ENCODE peak calls at places on chromosomes 16 and 17, in ten cellular contexts. N is lower leg skin; Q is fibroblast of mammary gland; X is GM20000; K is fibroblast of pulmonary artery; C is progenitor cell of endocrine pancreas; F is endothelial cell of umbilical vein; D is CD4-positive, alpha-beta T cell; P is tibial artery; O is heart right ventricle. R is an unnamed sample.

GRCh38 chr17:33671493-33671892 is 378.4 kb upstream of the ASIC2 start:
- DNase-seq in N (peak; percentile 14), O (no peak), P (no peak), F (no peak), C (no peak), Q (no peak), X (no peak), K (no peak), D (no peak), R (no peak)

GRCh38 chr17:79837888-79838540 is 1.2 kb downstream of the CBX4 start:
- DNase-seq in C (no peak), N (no peak), O (peak; percentile 29), X (no peak), F (no peak), P (no peak), D (no peak), Q (no peak), K (no peak), R (no peak)

GRCh38 chr17:48992433-48992832 is 4.8 kb upstream of the IGF2BP1 start:
- DNase-seq in P (no peak), O (no peak), Q (no peak), K (no peak), X (no peak), F (peak; percentile 51), D (no peak), C (no peak), N (no peak), R (no peak)

GRCh38 chr17:82647593-82648164 is 565 bp downstream of the WDR45B start:
- DNase-seq in D (peak; percentile 29), N (no peak), C (peak; percentile 50), X (peak; percentile 63), P (peak; percentile 28), O (peak; percentile 50), Q (no peak), F (peak; percentile 20), K (no peak), R (no peak)

GRCh38 chr16:9027070-9027799 is 63.5 kb upstream of the USP7 start:
- DNase-seq in P (no peak), X (no peak), C (no peak), N (no peak), F (no peak), D (no peak), Q (no peak), K (no peak), O (no peak), R (no peak)

GRCh38 chr17:73553311-73553710 is 90.9 kb downstream of the SDK2 start:
- DNase-seq in D (no peak), F (no peak), K (no peak), O (no peak), C (no peak), X (no peak), Q (no peak), P (no peak), N (no peak), R (no peak)

GRCh38 chr17:81867952-81868673 is 3.0 kb downstream of the ARHGDIA start:
- DNase-seq in P (no peak), D (no peak), X (no peak), Q (no peak), K (no peak), F (no peak), N (no peak), C (no peak), O (no peak), R (no peak)

GRCh38 chr17:32298298-32298697 is 32.7 kb downstream of the RHBDL3 start:
- DNase-seq in C (no peak), P (no peak), Q (no peak), D (no peak), O (no peak), N (no peak), K (no peak), X (no peak), F (no peak), R (no peak)

GRCh38 chr16:50025544-50025931 is 513 bp downstream of the CNEP1R1 start:
- DNase-seq in F (no peak), K (no peak), O (no peak), N (no peak), P (no peak), X (peak; percentile 28), D (peak; percentile 7), C (no peak), Q (no peak), R (no peak)

GRCh38 chr17:68776451-68776850 is 175.3 kb upstream of the FAM20A start:
- DNase-seq in Q (peak; percentile 57), D (no peak), X (no peak), C (no peak), P (no peak), K (no peak), N (no peak), O (no peak), F (no peak), R (no peak)

GRCh38 chr17:35003778-35004177 is 23.5 kb downstream of the LIG3 start:
- DNase-seq in P (no peak), Q (no peak), N (no peak), D (no peak), O (no peak), F (no peak), C (no peak), K (no peak), X (no peak), R (no peak)

GRCh38 chr17:73359987-73360410 is 48.2 kb upstream of the CDC42EP4 start:
- DNase-seq in N (no peak), X (no peak), Q (no peak), K (no peak), O (peak; percentile 64), D (no peak), C (peak; percentile 36), F (no peak), P (no peak), R (no peak)

GRCh38 chr16:55494994-55495421 is 13.9 kb upstream of the LPCAT2 start:
- DNase-seq in F (peak; percentile 85), K (peak; percentile 96), X (no peak), N (peak; percentile 83), D (no peak), O (no peak), P (peak; percentile 63), C (no peak), Q (peak; percentile 95), R (no peak)

DNA sequence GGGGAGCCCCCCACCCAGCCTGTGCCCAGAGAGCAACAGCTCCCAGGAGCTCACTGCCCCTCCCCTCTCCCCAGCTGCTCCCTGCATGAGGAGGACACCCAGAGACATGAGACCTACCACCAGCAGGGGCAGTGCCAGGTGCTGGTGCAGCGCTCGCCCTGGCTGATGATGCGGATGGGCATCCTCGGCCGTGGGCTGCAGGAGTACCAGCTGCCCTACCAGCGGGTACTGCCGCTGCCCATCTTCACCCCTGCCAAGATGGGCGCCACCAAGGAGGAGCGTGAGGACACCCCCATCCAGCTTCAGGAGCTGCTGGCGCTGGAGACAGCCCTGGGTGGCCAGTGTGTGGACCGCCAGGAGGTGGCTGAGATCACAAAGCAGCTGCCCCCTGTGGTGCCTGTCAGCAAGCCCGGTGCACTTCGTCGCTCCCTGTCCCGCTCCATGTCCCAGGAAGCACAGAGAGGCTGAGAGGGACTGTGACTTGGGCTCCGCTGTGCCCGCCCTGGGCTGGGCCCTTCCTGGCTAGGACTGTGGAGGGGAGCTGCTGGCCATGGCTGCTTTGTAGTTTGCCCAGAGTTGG is 583 bp downstream of the TCAP start:
- DNase-seq in C (no peak), N (no peak), P (no peak), K (no peak), Q (no peak), F (no peak), X (no peak), D (no peak), O (peak; percentile 40), R (no peak)
- TF ChIP-seq CTCF in C (no peak), N (no peak), P (no peak), K (no peak), Q (no peak), F (no peak), X (no peak), D (no peak), O (no peak), R (no peak)

DNA sequence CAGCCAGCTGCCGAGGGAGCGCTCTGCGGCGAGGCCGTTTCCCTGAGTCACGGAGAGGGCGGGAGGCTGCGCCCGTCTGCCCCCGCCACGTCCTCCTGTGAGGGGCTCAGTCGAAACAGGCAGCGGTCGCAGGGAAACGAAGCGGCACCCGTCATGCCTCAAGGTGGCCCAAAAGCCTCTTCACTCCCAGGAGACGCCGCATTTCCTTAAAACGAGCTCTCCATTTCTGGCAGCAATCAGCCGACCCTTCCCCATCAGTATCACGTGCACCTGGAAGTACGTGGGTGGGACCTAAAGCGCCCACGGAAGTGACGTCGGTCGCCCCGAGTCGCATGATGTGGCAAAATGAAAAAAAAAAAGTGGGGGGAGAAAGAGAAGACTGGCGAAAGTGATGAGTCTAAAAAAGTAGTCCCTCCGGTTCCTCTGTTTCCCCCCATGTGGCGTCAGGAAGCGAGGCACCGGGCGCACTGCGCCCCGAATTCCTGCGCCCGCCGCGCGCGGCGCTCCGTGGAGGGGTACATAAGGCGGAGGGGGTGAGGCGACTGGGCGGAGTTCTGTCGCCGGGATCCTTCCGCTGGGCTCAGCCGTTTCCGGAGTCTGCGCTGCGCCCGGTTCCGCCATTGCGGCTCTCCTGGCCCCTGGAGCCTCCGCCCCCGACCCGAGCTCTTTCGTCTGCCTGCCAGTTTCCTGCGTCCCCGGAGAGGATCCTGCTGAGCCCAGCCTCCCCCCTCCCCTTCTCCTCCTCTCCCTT is at the start of gene CLTC:
- DNase-seq in X (peak; percentile 83), P (peak; percentile 90), N (peak; percentile 98), Q (peak; percentile 98), K (peak; percentile 99), F (peak; percentile 97), O (peak; percentile 90), D (peak; percentile 86), C (peak; percentile 75), R (peak; percentile 94)
- TF ChIP-seq CTCF in X (no peak), P (no peak), N (no peak), Q (no peak), K (no peak), F (no peak), O (no peak), D (no peak), C (no peak), R (no peak)

GRCh38 chr17:16428098-16428882 is 12.9 kb downstream of the TRPV2 start:
- DNase-seq in K (peak; percentile 63), X (no peak), Q (peak; percentile 68), N (no peak), F (peak; percentile 29), D (peak; percentile 39), C (peak; percentile 43), P (no peak), O (peak; percentile 47), R (no peak)
- TF ChIP-seq CTCF in K (peak; percentile 73), X (peak; percentile 76), Q (peak; percentile 81), N (no peak), F (peak; percentile 81), D (peak; percentile 46), C (peak; percentile 74), P (no peak), O (peak; percentile 60), R (peak; percentile 60)

DNA sequence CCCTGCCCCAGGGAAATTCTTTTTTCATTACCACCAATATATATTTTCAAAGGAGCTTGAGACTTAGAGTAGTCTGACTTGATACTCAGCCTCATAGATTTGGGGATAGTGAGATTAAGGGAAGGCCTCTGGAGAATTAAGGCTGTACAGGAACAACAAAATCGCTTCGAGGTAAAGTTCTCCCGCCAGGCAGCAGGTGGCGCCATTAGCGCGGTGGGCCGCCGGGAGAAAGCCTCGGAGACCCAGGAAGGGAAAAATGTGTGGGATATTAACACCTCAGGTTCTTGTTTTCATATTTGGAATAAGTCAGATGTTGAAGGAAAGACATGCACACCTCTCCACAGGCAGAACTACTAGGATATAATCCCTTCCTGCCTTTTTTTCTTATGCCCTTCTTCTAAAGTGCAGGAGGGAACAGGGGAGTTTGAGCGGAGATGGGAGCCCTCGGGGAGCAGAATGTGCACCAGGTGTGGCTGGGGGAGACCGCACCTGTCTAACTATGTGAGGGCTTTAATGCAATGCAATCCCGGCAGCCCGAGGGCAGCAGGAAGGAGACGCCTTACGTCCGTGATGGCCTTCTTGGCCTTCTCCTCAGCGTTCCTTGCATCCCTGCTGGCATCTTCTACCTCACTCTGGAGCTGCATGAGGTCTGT is 25.9 kb downstream of the MYH3 start:
- DNase-seq in F (peak; percentile 26), O (no peak), N (no peak), X (peak; percentile 38), K (peak; percentile 37), C (peak; percentile 30), Q (peak; percentile 28), P (no peak), D (no peak), R (no peak)
- TF ChIP-seq CTCF in F (peak; percentile 85), O (peak; percentile 64), N (no peak), X (peak; percentile 73), K (peak; percentile 85), C (peak; percentile 88), Q (peak; percentile 85), P (peak; percentile 87), D (peak; percentile 81), R (peak; percentile 95)

R was measured in CD14-positive monocyte.